ENCODE peak calls at places on chromosomes 5 and 9, in seven cellular contexts. N, G, F, X, I, A and O are unnamed samples.

GRCh38 chr9:108423493-108423892 is 432.3 kb downstream of the ACTL7B start:
- DNase-seq in N (no peak), G (no peak), F (no peak), X (no peak), I (no peak), A (no peak), O (no peak)

GRCh38 chr5:6701500-6701899 is 11.7 kb upstream of the TENT4A start:
- DNase-seq in N (no peak), G (no peak), F (no peak), X (no peak), I (no peak), A (no peak), O (no peak)

GRCh38 chr5:148810821-148811220 is 15.6 kb upstream of the ADRB2 start:
- DNase-seq in N (no peak), G (no peak), F (no peak), X (no peak), I (no peak), A (no peak), O (no peak)

GRCh38 chr5:58871648-58872242 is 288.9 kb downstream of the RAB3C start:
- DNase-seq in N (peak; percentile 7), G (no peak), F (no peak), X (peak; percentile 52), I (no peak), A (peak; percentile 15), O (no peak)

GRCh38 chr5:58545912-58546311 is 37.0 kb upstream of the RAB3C start:
- DNase-seq in N (no peak), G (no peak), F (no peak), X (no peak), I (no peak), A (no peak), O (no peak)

GRCh38 chr5:150295172-150295611 is 5.6 kb upstream of the CAMK2A start:
- DNase-seq in N (no peak), G (no peak), F (no peak), X (no peak), I (no peak), A (no peak), O (no peak)

GRCh38 chr5:68562308-68562707 is 346.8 kb downstream of the PIK3R1 start:
- DNase-seq in N (no peak), G (no peak), F (peak; percentile 44), X (peak; percentile 61), I (no peak), A (no peak), O (no peak)

GRCh38 chr5:58722160-58722559 is 139.3 kb downstream of the RAB3C start:
- DNase-seq in N (no peak), G (no peak), F (no peak), X (no peak), I (no peak), A (no peak), O (no peak)

GRCh38 chr9:92804727-92805126 is 40.1 kb upstream of the BICD2 start:
- DNase-seq in N (no peak), G (no peak), F (no peak), X (no peak), I (no peak), A (no peak), O (no peak)

GRCh38 chr5:591746-592145 is 20.4 kb upstream of the CEP72 start:
- DNase-seq in N (no peak), G (no peak), F (no peak), X (no peak), I (no peak), A (no peak), O (no peak)

GRCh38 chr9:34331191-34331590 is 1.8 kb downstream of the NUDT2 start:
- DNase-seq in N (no peak), G (no peak), F (no peak), X (no peak), I (no peak), A (no peak), O (no peak)